ENCODE peak calls at places on chromosomes 1 and 21, in five cellular contexts. T is GM12878, X is K562, V is H1, K is HepG2. E is an unnamed sample.

GRCh38 chr1:3053366-3053980 is 15.5 kb upstream of the PRDM16 start:
- DNase-seq in T (no peak), X (no peak), V (no peak), K (no peak), E (no peak)

GRCh38 chr1:232630047-232630893 is at the start of gene SIPA1L2:
- DNase-seq in T (peak), X (peak), V (peak), K (peak), E (peak)

GRCh38 chr1:228768345-228768717 is 33.1 kb downstream of the RHOU start:
- DNase-seq in T (no peak), X (no peak), V (no peak), K (no peak), E (no peak)

GRCh38 chr1:63966016-63966415 is 192.2 kb downstream of the ROR1 start:
- DNase-seq in T (no peak), X (no peak), V (no peak), K (no peak), E (no peak)

GRCh38 chr21:25916226-25916625 is 181.5 kb downstream of the GABPA start:
- DNase-seq in T (no peak), X (no peak), V (no peak), K (no peak), E (no peak)

GRCh38 chr1:41498809-41499208 is 14.3 kb upstream of the EDN2 start:
- DNase-seq in T (no peak), X (no peak), V (no peak), K (no peak), E (peak)

GRCh38 chr1:65235867-65236805 is 73.2 kb upstream of the DNAJC6 start:
- DNase-seq in T (no peak), X (peak), V (no peak), K (peak), E (peak)

GRCh38 chr1:2412773-2413494 is 570 bp upstream of the PEX10 start:
- DNase-seq in T (no peak), X (peak), V (no peak), K (peak), E (no peak)

GRCh38 chr1:62282909-62283308 is 36.3 kb downstream of the KANK4 start:
- DNase-seq in T (no peak), X (no peak), V (no peak), K (no peak), E (no peak)

GRCh38 chr1:33093004-33093403 is 12.1 kb downstream of the AZIN2 start:
- DNase-seq in T (no peak), X (peak), V (no peak), K (no peak), E (peak)

GRCh38 chr1:206467915-206468314 is 2.4 kb upstream of the IKBKE start:
- DNase-seq in T (no peak), X (no peak), V (no peak), K (no peak), E (no peak)

GRCh38 chr1:89557443-89557820 is 32.8 kb downstream of the LRRC8B start:
- DNase-seq in T (no peak), X (no peak), V (no peak), K (no peak), E (no peak)

GRCh38 chr1:94111879-94112278 is 9.1 kb downstream of the ABCA4 start:
- DNase-seq in T (peak), X (no peak), V (no peak), K (no peak), E (no peak)

GRCh38 chr1:237032029-237032428 is 10.0 kb upstream of the RYR2 start:
- DNase-seq in T (peak), X (no peak), V (peak), K (no peak), E (peak)

GRCh38 chr1:237033061-237033460 is 8.9 kb upstream of the RYR2 start:
- DNase-seq in T (no peak), X (no peak), V (no peak), K (no peak), E (no peak)

GRCh38 chr1:237029850-237030535 is 12.0 kb upstream of the RYR2 start:
- DNase-seq in T (no peak), X (no peak), V (no peak), K (no peak), E (no peak)

GRCh38 chr1:237029240-237029639 is 12.7 kb upstream of the RYR2 start:
- DNase-seq in T (no peak), X (no peak), V (no peak), K (no peak), E (no peak)

DNA sequence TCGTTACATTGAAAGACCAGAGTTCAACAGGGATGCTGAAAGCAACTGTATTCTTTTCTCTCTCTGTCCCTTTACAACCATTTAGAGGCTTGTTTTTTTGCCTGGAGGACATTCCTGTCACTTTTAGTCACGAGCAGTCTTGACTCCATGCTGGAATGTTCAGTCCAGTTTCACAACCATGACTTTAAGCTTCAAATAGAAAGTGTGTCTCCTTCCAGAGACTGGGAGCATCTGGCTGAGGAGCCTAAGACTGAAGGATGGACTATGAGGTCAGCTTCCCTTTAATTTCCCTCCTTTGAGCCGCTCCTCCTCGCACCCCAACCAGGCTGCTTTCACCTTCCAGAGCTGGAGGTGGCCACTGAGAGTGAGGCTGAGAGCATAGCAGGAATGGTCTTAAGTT is 10.5 kb upstream of the RYR2 start:
- DNase-seq in T (no peak), X (no peak), V (no peak), K (no peak), E (no peak)
- H3K27ac ChIP-seq in T (no peak), X (no peak), V (no peak), K (no peak), E (no peak)

DNA sequence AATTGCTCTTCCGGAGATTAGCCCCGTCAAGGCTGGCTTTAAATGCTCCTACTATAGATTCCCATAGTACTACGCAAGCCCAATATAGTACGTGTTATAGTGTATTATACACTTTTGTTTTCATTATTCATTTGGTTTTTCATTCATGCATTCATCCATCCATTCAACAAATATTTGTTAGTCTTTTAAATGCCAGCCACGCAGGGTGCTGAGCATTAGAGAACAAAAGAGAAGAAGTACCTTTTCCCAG is 513 bp upstream of the RAB3GAP2 start:
- DNase-seq in T (no peak), X (no peak), V (no peak), K (no peak), E (peak)
- TF ChIP-seq CREB1 in T (no peak), X (no peak), V (no peak), K (no peak), E (no peak)

GRCh38 chr1:186235696-186236095 is 139.4 kb downstream of the TPR start:
- DNase-seq in T (no peak), X (no peak), V (no peak), K (no peak), E (no peak)

GRCh38 chr1:186234976-186235686 is 139.9 kb downstream of the TPR start:
- DNase-seq in T (no peak), X (no peak), V (no peak), K (no peak), E (no peak)

GRCh38 chr1:186239211-186239610 is 135.8 kb downstream of the TPR start:
- DNase-seq in T (no peak), X (no peak), V (no peak), K (no peak), E (no peak)

GRCh38 chr1:186240436-186240835 is 134.6 kb downstream of the TPR start:
- DNase-seq in T (no peak), X (no peak), V (no peak), K (no peak), E (no peak)

GRCh38 chr1:186236921-186237320 is 138.1 kb downstream of the TPR start:
- DNase-seq in T (no peak), X (no peak), V (no peak), K (no peak), E (no peak)
- H3K4me2 ChIP-seq in T (no peak), X (no peak), V (no peak), K (no peak), E (no peak)

GRCh38 chr1:221439734-221440436 is 302.0 kb downstream of the DUSP10 start:
- DNase-seq in T (no peak), X (no peak), V (no peak), K (peak), E (no peak)
- H3K27ac ChIP-seq in T (no peak), X (no peak), V (no peak), K (no peak), E (no peak)

GRCh38 chr1:184972281-184973055 is 1.8 kb downstream of the NIBAN1 start:
- DNase-seq in T (no peak), X (no peak), V (no peak), K (no peak), E (no peak)
- TF ChIP-seq CREB1 in T (no peak), X (no peak), V (no peak), K (no peak), E (no peak)

GRCh38 chr21:45724345-45724961 is 80.9 kb downstream of the PCBP3 start:
- DNase-seq in T (no peak), X (no peak), V (no peak), K (no peak), E (no peak)
- H3K4me2 ChIP-seq in T (no peak), X (no peak), V (no peak), K (no peak), E (no peak)

GRCh38 chr1:45512641-45513054 is 9.0 kb downstream of the PRDX1 start:
- DNase-seq in T (no peak), X (peak), V (no peak), K (peak), E (peak)

GRCh38 chr1:45510036-45510971 is 10.2 kb downstream of the MMACHC start:
- DNase-seq in T (no peak), X (no peak), V (no peak), K (no peak), E (no peak)

GRCh38 chr1:45508295-45509151 is 8.4 kb downstream of the MMACHC start:
- DNase-seq in T (no peak), X (no peak), V (no peak), K (peak), E (peak)

GRCh38 chr1:45507893-45508292 is 7.8 kb downstream of the MMACHC start:
- DNase-seq in T (no peak), X (no peak), V (no peak), K (no peak), E (no peak)

GRCh38 chr1:45510972-45511527 is 10.6 kb downstream of the PRDX1 start:
- DNase-seq in T (no peak), X (no peak), V (no peak), K (no peak), E (no peak)
- H3K27ac ChIP-seq in T (no peak), X (no peak), V (no peak), K (peak), E (peak)

E was measured in GM23338.